ENCODE peak calls at places on chromosomes 11 and 22, in five cellular contexts. C is activated CD4-positive, alpha-beta T cell treated with anti-CD3 and anti-CD28 coated beads, Interleukin-2, amount 50 U/mL, for 48 hours; T is HFF-Myc; U is Ammon's horn; K is hypothalamus. M is an unnamed sample.

GRCh38 chr22:37161442-37161841 is 11.7 kb upstream of the IL2RB start:
- DNase-seq in U (no peak), T (no peak), K (no peak), C (peak), M (peak)

GRCh38 chr11:109934151-109934550 is 159.0 kb upstream of the ZC3H12C start:
- DNase-seq in T (no peak), C (no peak), U (no peak), K (no peak), M (no peak)

GRCh38 chr11:112248216-112248615 is 12.4 kb downstream of the PLET1 start:
- DNase-seq in C (no peak), K (no peak), T (no peak), U (no peak), M (no peak)

GRCh38 chr11:72972541-72973128 is 158.4 kb downstream of the ATG16L2 start:
- DNase-seq in U (no peak), T (no peak), K (no peak), C (no peak), M (no peak)

GRCh38 chr22:21951931-21952465 is 650 bp downstream of the PPM1F start:
- DNase-seq in U (no peak), C (peak), T (no peak), K (peak), M (peak)

GRCh38 chr11:102760355-102761035 is 19.9 kb downstream of the MMP10 start:
- DNase-seq in C (no peak), K (no peak), T (peak), U (no peak), M (no peak)

GRCh38 chr11:8566613-8567210 is 27.3 kb downstream of the STK33 start:
- DNase-seq in C (no peak), U (peak), K (no peak), T (peak), M (no peak)

GRCh38 chr11:130829801-130830562 is 86.3 kb downstream of the SNX19 start:
- DNase-seq in C (no peak), K (no peak), U (no peak), T (no peak), M (no peak)

GRCh38 chr11:10568486-10568941 is at the start of gene LYVE1:
- DNase-seq in U (peak), K (no peak), T (no peak), C (no peak), M (no peak)

GRCh38 chr22:45896153-45896951 is 80.6 kb downstream of the WNT7B start:
- DNase-seq in K (no peak), C (no peak), T (no peak), U (no peak), M (no peak)

M was measured in activated CD4-positive, alpha-beta memory T cell treated with anti-CD3 and anti-CD28 coated beads for 36 hours.